ENCODE peak calls at places on chromosomes 13 and 19, in seven cellular contexts. O is ascending aorta, Q is suprapubic skin, L is pancreas, S is fibroblast of lung, C is body of pancreas, I is AG04450. W is an unnamed sample. For H3K27me3, the result is how much of the 10 kb centered on the place peaks cover.

GRCh38 chr19:31258211-31259052 is 90.8 kb downstream of the TSHZ3 start:
- DNase-seq in C (no peak), Q (no peak), I (no peak), S (no peak), L (no peak), O (no peak), W (no peak)

GRCh38 chr19:41363371-41363752 is 587 bp downstream of the B9D2 start:
- DNase-seq in I (no peak), L (no peak), C (no peak), Q (no peak), S (no peak), O (no peak), W (no peak)

GRCh38 chr13:110643324-110643723 is 28.0 kb downstream of the NAXD start:
- DNase-seq in L (no peak), O (no peak), I (no peak), Q (no peak), S (no peak), C (peak), W (no peak)

GRCh38 chr13:83943530-83944279 is 61.4 kb upstream of the SLITRK1 start:
- DNase-seq in S (peak), O (no peak), Q (no peak), C (peak), L (no peak), I (no peak), W (no peak)

GRCh38 chr13:43245374-43245964 is 222.1 kb downstream of the DNAJC15 start:
- DNase-seq in I (peak), O (no peak), C (no peak), S (peak), Q (no peak), L (no peak), W (no peak)

GRCh38 chr19:38073806-38074685 is 150.0 kb downstream of the DPF1 start:
- DNase-seq in L (peak), O (no peak), C (peak), S (peak), I (no peak), Q (no peak), W (no peak)

GRCh38 chr13:45511310-45512147 is 46.8 kb downstream of the COG3 start:
- DNase-seq in O (no peak), I (peak), C (peak), Q (no peak), L (no peak), S (peak), W (no peak)

GRCh38 chr13:110472904-110473563 is 88.5 kb downstream of the RAB20 start:
- DNase-seq in L (peak), I (no peak), O (no peak), C (peak), S (no peak), Q (no peak), W (no peak)

GRCh38 chr19:35031072-35031881 is 1.0 kb downstream of the SCN1B start:
- DNase-seq in O (no peak), I (no peak), Q (no peak), L (no peak), C (no peak), S (peak), W (no peak)

GRCh38 chr13:31431722-31432137 is 232.0 kb downstream of the B3GLCT start:
- DNase-seq in C (peak), O (no peak), S (peak), Q (peak), L (peak), I (no peak), W (peak)

GRCh38 chr19:34985249-34986022 is 14.7 kb upstream of the GRAMD1A start:
- DNase-seq in Q (peak), C (peak), I (no peak), L (peak), O (no peak), S (peak), W (peak)

GRCh38 chr13:84997858-84998257 is 801.4 kb downstream of the SLITRK6 start:
- DNase-seq in I (no peak), C (no peak), L (no peak), S (no peak), Q (no peak), O (no peak), W (no peak)

GRCh38 chr13:113367771-113368170 is 3.8 kb upstream of the GRTP1 start:
- DNase-seq in S (no peak), I (no peak), O (no peak), C (no peak), L (no peak), Q (no peak), W (no peak)

GRCh38 chr13:85619321-85619720 is 179.9 kb downstream of the SLITRK6 start:
- DNase-seq in Q (no peak), C (no peak), O (no peak), I (no peak), L (no peak), S (no peak), W (no peak)

GRCh38 chr19:1651548-1652394 is 644 bp downstream of the TCF3 start:
- DNase-seq in C (peak), I (no peak), O (no peak), S (peak), Q (peak), L (peak), W (peak)

GRCh38 chr19:38875656-38876345 is 2.3 kb downstream of the RINL start:
- DNase-seq in C (no peak), Q (no peak), I (no peak), S (no peak), L (no peak), O (no peak), W (no peak)

GRCh38 chr19:44635581-44636438 is 7.9 kb upstream of the PVR start:
- DNase-seq in I (no peak), S (peak), Q (no peak), L (no peak), C (no peak), O (no peak), W (no peak)

GRCh38 chr19:7676376-7676775 is 514 bp upstream of the MCEMP1 start:
- DNase-seq in O (no peak), Q (no peak), C (no peak), L (no peak), S (no peak), I (no peak), W (no peak)

GRCh38 chr13:67943116-67943515 is 713.0 kb upstream of the PCDH9 start:
- DNase-seq in O (no peak), I (no peak), L (no peak), C (no peak), Q (no peak), S (peak), W (no peak)

GRCh38 chr19:50794778-50795664 is 4.8 kb downstream of the ACP4 start:
- DNase-seq in C (peak), S (no peak), O (no peak), I (no peak), Q (no peak), L (no peak), W (no peak)
- H3K27ac ChIP-seq in C (no peak), S (no peak), O (no peak), I (no peak), Q (no peak), L (no peak), W (no peak)

GRCh38 chr13:22103628-22104027 is 432.8 kb downstream of the FGF9 start:
- DNase-seq in L (no peak), I (no peak), Q (no peak), C (no peak), O (no peak), S (no peak), W (no peak)

GRCh38 chr13:22107549-22107948 is 436.7 kb downstream of the FGF9 start:
- DNase-seq in C (peak), L (peak), S (no peak), I (no peak), O (no peak), Q (no peak), W (no peak)

GRCh38 chr13:22102237-22102636 is 431.4 kb downstream of the FGF9 start:
- DNase-seq in C (no peak), L (no peak), I (no peak), O (no peak), S (no peak), Q (no peak), W (no peak)

GRCh38 chr13:22106058-22106457 is 435.2 kb downstream of the FGF9 start:
- DNase-seq in O (no peak), L (no peak), Q (no peak), C (no peak), I (no peak), S (no peak), W (no peak)

GRCh38 chr13:22103046-22103445 is 432.2 kb downstream of the FGF9 start:
- DNase-seq in L (no peak), S (no peak), C (no peak), O (no peak), I (no peak), Q (no peak), W (no peak)
- TF ChIP-seq CTCF in L (no peak), S (no peak), C (no peak), O (no peak), I (no peak), Q (no peak), W (no peak)

DNA sequence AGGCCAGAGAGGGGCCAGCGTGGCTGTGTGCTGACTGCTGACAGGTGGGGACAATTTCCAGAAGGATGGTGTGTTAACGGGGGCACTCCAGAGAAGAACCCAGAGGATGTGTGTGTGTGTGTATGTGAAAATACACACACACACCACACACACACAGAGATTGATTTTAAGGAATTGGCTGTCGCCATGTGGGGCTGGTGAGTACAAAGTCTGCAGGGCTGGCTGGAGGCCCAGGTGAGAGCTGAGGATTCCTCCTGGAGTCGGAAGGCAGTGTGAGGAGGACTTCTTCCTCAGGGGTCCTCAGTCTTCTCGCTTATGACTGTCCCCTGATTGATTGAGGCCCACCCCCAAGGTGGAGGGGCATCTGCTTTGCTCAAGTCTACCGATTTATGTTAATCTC is 7.6 kb upstream of the GJB6 start:
- DNase-seq in Q (no peak), S (no peak), L (no peak), O (no peak), C (no peak), I (no peak), W (no peak)
- H3K27me3 ChIP-seq in Q (under half), S (under half), L (under half), O (under half), C (under half), I (under half), W (under half)

GRCh38 chr19:6061420-6062130 is 48.7 kb downstream of the RFX2 start:
- DNase-seq in I (no peak), Q (peak), O (no peak), L (no peak), S (no peak), C (no peak), W (no peak)
- H3K27ac ChIP-seq in I (no peak), Q (peak), O (peak), L (peak), S (no peak), C (peak), W (no peak)

GRCh38 chr19:47228937-47229673 is 1.9 kb downstream of the BBC3 start:
- DNase-seq in O (no peak), I (no peak), L (no peak), S (peak), Q (no peak), C (no peak), W (peak)
- TF ChIP-seq CTCF in O (no peak), I (no peak), L (no peak), S (no peak), Q (no peak), C (no peak), W (no peak)

GRCh38 chr13:99995503-99996176 is 14.1 kb downstream of the ZIC2 start:
- DNase-seq in O (no peak), Q (no peak), L (no peak), C (no peak), S (peak), I (no peak), W (no peak)
- H3K27me3 ChIP-seq in O (half or more), Q (half or more), L (under half), C (half or more), S (half or more), I (half or more), W (half or more)

GRCh38 chr19:14563590-14563926 is 8.3 kb downstream of the NDUFB7 start:
- DNase-seq in Q (no peak), I (no peak), O (no peak), S (no peak), C (no peak), L (no peak), W (no peak)
- H3K27ac ChIP-seq in Q (peak), I (no peak), O (no peak), S (no peak), C (no peak), L (no peak), W (no peak)

GRCh38 chr19:23762884-23763711 is 4.4 kb upstream of the ZNF681 start:
- DNase-seq in L (peak), C (peak), O (peak), S (peak), I (no peak), Q (peak), W (peak)

GRCh38 chr19:23762548-23762883 is 3.8 kb upstream of the ZNF681 start:
- DNase-seq in Q (no peak), O (no peak), S (no peak), C (no peak), I (no peak), L (no peak), W (no peak)

GRCh38 chr19:23758187-23759074 is at the start of gene ZNF681:
- DNase-seq in C (peak), L (peak), O (peak), Q (peak), S (peak), I (peak), W (peak)
- TF ChIP-seq CTCF in C (peak), L (no peak), O (no peak), Q (no peak), S (no peak), I (no peak), W (no peak)

W was measured in CD4-positive, alpha-beta T cell.